ENCODE peak calls at places on chromosomes 7 and 10, in four cellular contexts. O, H, T and V are unnamed samples. For H3K36me3, the result is how much of the 10 kb centered on the place peaks cover.

GRCh38 chr7:140570120-140570519 is 70.5 kb downstream of the DENND2A start:
- DNase-seq in O (no peak), H (no peak), T (no peak), V (no peak)

GRCh38 chr7:154183482-154183881 is 131.3 kb downstream of the DPP6 start:
- DNase-seq in O (no peak), H (no peak), T (no peak), V (no peak)

GRCh38 chr7:148303295-148304013 is 287.1 kb upstream of the C7orf33 start:
- DNase-seq in O (no peak), H (peak), T (no peak), V (no peak)

GRCh38 chr7:159105845-159106614 is 38.6 kb downstream of the VIPR2 start:
- DNase-seq in O (no peak), H (no peak), T (no peak), V (no peak)

GRCh38 chr7:112995091-112995824 is 91.4 kb downstream of the GPR85 start:
- DNase-seq in O (no peak), H (no peak), T (no peak), V (peak)

GRCh38 chr7:24477807-24478655 is 95.2 kb upstream of the PALS2 start:
- DNase-seq in O (peak), H (no peak), T (no peak), V (peak)

GRCh38 chr7:158019726-158020705 is 567.6 kb downstream of the PTPRN2 start:
- DNase-seq in O (no peak), H (no peak), T (no peak), V (no peak)

GRCh38 chr10:106424076-106424475 is 740.4 kb downstream of the SORCS1 start:
- DNase-seq in O (no peak), H (no peak), T (no peak), V (no peak)

GRCh38 chr10:113592380-113592779 is 39.5 kb downstream of the HABP2 start:
- DNase-seq in O (no peak), H (no peak), T (no peak), V (no peak)

GRCh38 chr10:132847416-132847777 is 61.5 kb upstream of the NKX6-2 start:
- DNase-seq in O (peak), H (no peak), T (no peak), V (peak)

GRCh38 chr10:85187047-85187446 is 858.7 kb downstream of the CCSER2 start:
- DNase-seq in O (no peak), H (no peak), T (no peak), V (no peak)

GRCh38 chr10:117548191-117548668 is 5.7 kb downstream of the EMX2 start:
- DNase-seq in O (no peak), H (no peak), T (no peak), V (no peak)

GRCh38 chr7:53325061-53325460 is 289.6 kb downstream of the POM121L12 start:
- DNase-seq in O (no peak), H (no peak), T (no peak), V (no peak)

GRCh38 chr10:132848306-132848705 is 62.4 kb upstream of the NKX6-2 start:
- DNase-seq in O (peak), H (no peak), T (no peak), V (no peak)

GRCh38 chr10:11197266-11197712 is 179.6 kb downstream of the CELF2 start:
- DNase-seq in O (peak), H (peak), T (no peak), V (no peak)

GRCh38 chr10:121734517-121735137 is 136.4 kb upstream of the FGFR2 start:
- DNase-seq in O (no peak), H (no peak), T (no peak), V (peak)

GRCh38 chr7:94414481-94414880 is 19.8 kb downstream of the COL1A2 start:
- DNase-seq in O (no peak), H (no peak), T (no peak), V (no peak)

GRCh38 chr7:94630855-94631254 is 25.1 kb downstream of the SGCE start:
- DNase-seq in O (no peak), H (no peak), T (no peak), V (no peak)

GRCh38 chr7:156360835-156361234 is 279.7 kb upstream of the RNF32 start:
- DNase-seq in O (no peak), H (no peak), T (no peak), V (no peak)

GRCh38 chr7:88151119-88151790 is 68.6 kb downstream of the SRI start:
- DNase-seq in O (no peak), H (no peak), T (no peak), V (no peak)

GRCh38 chr7:47807756-47808155 is 140.5 kb downstream of the PKD1L1 start:
- DNase-seq in O (no peak), H (no peak), T (no peak), V (no peak)
- H3K4me3 ChIP-seq in O (no peak), H (no peak), T (no peak), V (no peak)

GRCh38 chr7:31873816-31874597 is 187.0 kb downstream of the PPP1R17 start:
- DNase-seq in O (no peak), H (no peak), T (no peak), V (no peak)
- H3K27ac ChIP-seq in O (peak), H (no peak), T (no peak), V (no peak)

GRCh38 chr7:116543664-116544063 is 18.8 kb downstream of the CAV1 start:
- DNase-seq in O (no peak), H (no peak), T (no peak), V (no peak)
- H3K36me3 ChIP-seq in O (under half), H (under half), T (under half), V (under half)

GRCh38 chr7:97731736-97732370 is at the start of gene TAC1:
- DNase-seq in O (no peak), H (no peak), T (no peak), V (no peak)
- H3K4me3 ChIP-seq in O (no peak), H (peak), T (no peak), V (no peak)

DNA sequence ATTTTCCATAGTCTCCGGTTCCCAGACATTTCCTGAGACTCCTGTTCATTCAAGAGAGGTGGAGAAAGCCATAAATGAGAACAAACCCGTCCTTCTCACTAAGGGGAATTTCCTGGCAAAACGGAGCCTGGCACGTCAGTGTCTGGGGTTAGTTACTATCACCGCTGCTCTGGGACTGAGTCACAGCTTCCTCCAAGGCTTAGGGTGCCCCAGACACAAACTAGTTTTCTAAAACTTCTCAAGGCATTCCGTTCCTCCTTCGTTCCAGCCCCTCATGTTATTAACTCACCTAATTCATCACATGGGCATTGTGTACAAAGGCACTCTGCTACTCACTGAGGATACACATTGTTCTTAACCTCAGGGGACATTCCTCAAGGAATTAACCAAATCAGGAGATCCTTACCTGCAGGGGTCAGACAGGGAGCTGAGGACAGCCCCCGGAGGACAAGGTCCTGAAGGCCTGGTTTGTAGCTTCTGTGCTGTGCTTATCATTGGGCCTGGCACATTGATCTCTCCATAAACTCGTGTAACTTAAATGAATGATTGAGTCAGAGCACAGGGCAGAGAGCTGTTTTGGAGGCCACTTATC is 103.0 kb upstream of the KLF6 start:
- DNase-seq in O (peak), H (no peak), T (peak), V (peak)
- H3K27ac ChIP-seq in O (peak), H (peak), T (no peak), V (peak)

DNA sequence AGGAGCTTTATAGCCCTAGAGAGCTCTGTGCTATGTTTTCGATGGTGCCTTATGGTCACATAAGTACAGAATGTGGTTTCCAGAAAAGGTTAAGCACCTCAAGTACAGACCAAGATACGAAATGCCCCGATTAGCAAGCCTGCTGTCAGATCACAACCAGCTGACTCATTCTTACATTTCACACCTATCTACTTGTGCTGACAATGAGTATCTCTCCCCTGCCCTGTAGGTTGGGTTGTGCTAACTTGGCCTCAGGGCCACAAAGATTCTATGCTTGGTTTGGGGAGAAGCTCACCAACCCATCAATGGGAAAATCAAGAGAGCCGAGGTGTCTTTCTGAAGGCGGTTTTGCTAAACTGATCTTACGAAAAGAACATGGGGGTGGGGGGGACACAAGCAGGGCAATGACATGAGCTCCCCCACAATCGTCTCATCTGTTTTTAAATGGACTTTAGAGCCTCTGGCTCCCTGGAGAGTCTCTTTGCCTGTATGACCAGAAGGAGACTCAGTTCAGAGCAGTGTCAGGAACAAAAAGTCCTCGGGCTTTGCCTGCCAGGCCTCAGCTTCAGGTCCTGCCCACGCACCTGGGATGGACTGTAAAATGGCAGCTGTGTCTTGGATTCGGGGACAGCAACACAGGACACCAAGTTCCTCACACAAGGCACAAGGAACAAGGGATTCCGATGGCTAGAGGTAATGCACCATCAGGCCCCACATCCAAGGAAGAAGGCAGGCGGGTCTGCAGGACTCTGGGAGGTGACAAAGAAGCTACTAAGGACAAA is 55.1 kb downstream of the FAM53B start:
- DNase-seq in O (no peak), H (no peak), T (peak), V (no peak)
- H3K36me3 ChIP-seq in O (under half), H (under half), T (under half), V (under half)

GRCh38 chr7:130489140-130489967 is 2.5 kb upstream of the MEST start:
- DNase-seq in O (no peak), H (no peak), T (no peak), V (no peak)

GRCh38 chr7:130486963-130487324 is 4.9 kb upstream of the MEST start:
- DNase-seq in O (no peak), H (no peak), T (no peak), V (no peak)

GRCh38 chr7:130486114-130486962 is 5.5 kb upstream of the MEST start:
- DNase-seq in O (peak), H (peak), T (peak), V (no peak)

GRCh38 chr7:130490287-130490686 is 1.6 kb upstream of the MEST start:
- DNase-seq in O (no peak), H (no peak), T (no peak), V (no peak)

GRCh38 chr7:130488376-130489139 is 3.3 kb upstream of the MEST start:
- DNase-seq in O (no peak), H (no peak), T (no peak), V (no peak)
- H3K4me3 ChIP-seq in O (no peak), H (no peak), T (no peak), V (no peak)